ENCODE peak calls at places on chromosomes 3 and 15, in six cellular contexts. One of them, this sample, is unnamed.

GRCh38 chr3:126891141-126891540 is 91.8 kb upstream of the PLXNA1 start:
- DNase-seq in HepG2: no peak
- DNase-seq in neural progenitor cell: no peak
- DNase-seq in neuronal stem cell: no peak
- DNase-seq in mesendoderm: no peak
- DNase-seq in endodermal cell: no peak
- DNase-seq in this sample: no peak

GRCh38 chr3:160162440-160162839 is 62.8 kb upstream of the C3orf80 start:
- DNase-seq in HepG2: no peak
- DNase-seq in neural progenitor cell: peak
- DNase-seq in neuronal stem cell: peak
- DNase-seq in mesendoderm: peak
- DNase-seq in endodermal cell: peak
- DNase-seq in this sample: no peak

GRCh38 chr15:69443032-69443611 is 9.5 kb upstream of the RPLP1 start:
- DNase-seq in HepG2: no peak
- DNase-seq in neural progenitor cell: no peak
- DNase-seq in neuronal stem cell: no peak
- DNase-seq in mesendoderm: no peak
- DNase-seq in endodermal cell: no peak
- DNase-seq in this sample: no peak

GRCh38 chr3:153513236-153513635 is 351.2 kb downstream of the RAP2B start:
- DNase-seq in HepG2: peak
- DNase-seq in neural progenitor cell: peak
- DNase-seq in neuronal stem cell: no peak
- DNase-seq in mesendoderm: peak
- DNase-seq in endodermal cell: peak
- DNase-seq in this sample: peak

GRCh38 chr15:49877117-49877860 is 241.7 kb downstream of the ATP8B4 start:
- DNase-seq in HepG2: no peak
- DNase-seq in neural progenitor cell: no peak
- DNase-seq in neuronal stem cell: no peak
- DNase-seq in mesendoderm: peak
- DNase-seq in endodermal cell: peak
- DNase-seq in this sample: peak

GRCh38 chr3:182989566-182989965 is 9.2 kb upstream of the DCUN1D1 start:
- DNase-seq in HepG2: no peak
- DNase-seq in neural progenitor cell: no peak
- DNase-seq in neuronal stem cell: no peak
- DNase-seq in mesendoderm: no peak
- DNase-seq in endodermal cell: peak
- DNase-seq in this sample: no peak

GRCh38 chr15:92097473-92098178 is 244.1 kb downstream of the SLCO3A1 start:
- DNase-seq in HepG2: peak
- DNase-seq in neural progenitor cell: peak
- DNase-seq in neuronal stem cell: peak
- DNase-seq in mesendoderm: peak
- DNase-seq in endodermal cell: peak
- DNase-seq in this sample: peak

GRCh38 chr3:42734263-42734860 is 31.8 kb upstream of the HHATL start:
- DNase-seq in HepG2: no peak
- DNase-seq in neural progenitor cell: no peak
- DNase-seq in neuronal stem cell: no peak
- DNase-seq in mesendoderm: no peak
- DNase-seq in endodermal cell: no peak
- DNase-seq in this sample: no peak

GRCh38 chr3:99866167-99866810 is 48.6 kb downstream of the CMSS1 start:
- DNase-seq in HepG2: no peak
- DNase-seq in neural progenitor cell: no peak
- DNase-seq in neuronal stem cell: no peak
- DNase-seq in mesendoderm: no peak
- DNase-seq in endodermal cell: no peak
- DNase-seq in this sample: peak

GRCh38 chr3:56347219-56347871 is 120.9 kb downstream of the ERC2 start:
- DNase-seq in HepG2: no peak
- DNase-seq in neural progenitor cell: peak
- DNase-seq in neuronal stem cell: peak
- DNase-seq in mesendoderm: peak
- DNase-seq in endodermal cell: peak
- DNase-seq in this sample: no peak

GRCh38 chr15:66611257-66612053 is 45.7 kb upstream of the LCTL start:
- DNase-seq in HepG2: peak
- DNase-seq in neural progenitor cell: no peak
- DNase-seq in neuronal stem cell: no peak
- DNase-seq in mesendoderm: no peak
- DNase-seq in endodermal cell: peak
- DNase-seq in this sample: no peak

GRCh38 chr3:161630791-161631190 is 134.2 kb downstream of the OTOL1 start:
- DNase-seq in HepG2: no peak
- DNase-seq in neural progenitor cell: peak
- DNase-seq in neuronal stem cell: peak
- DNase-seq in mesendoderm: peak
- DNase-seq in endodermal cell: peak
- DNase-seq in this sample: no peak

GRCh38 chr3:18937574-18937973 is 210.7 kb upstream of the KCNH8 start:
- DNase-seq in HepG2: no peak
- DNase-seq in neural progenitor cell: no peak
- DNase-seq in neuronal stem cell: no peak
- DNase-seq in mesendoderm: no peak
- DNase-seq in endodermal cell: no peak
- DNase-seq in this sample: no peak

GRCh38 chr15:36432162-36432561 is 147.3 kb upstream of the CDIN1 start:
- DNase-seq in HepG2: no peak
- DNase-seq in neural progenitor cell: no peak
- DNase-seq in neuronal stem cell: no peak
- DNase-seq in mesendoderm: no peak
- DNase-seq in endodermal cell: no peak
- DNase-seq in this sample: peak

GRCh38 chr3:11118181-11118682 is 36.1 kb upstream of the HRH1 start:
- DNase-seq in HepG2: no peak
- DNase-seq in neural progenitor cell: no peak
- DNase-seq in neuronal stem cell: no peak
- DNase-seq in mesendoderm: no peak
- DNase-seq in endodermal cell: no peak
- DNase-seq in this sample: peak

GRCh38 chr15:72033285-72033684 is 84.7 kb downstream of the MYO9A start:
- DNase-seq in HepG2: no peak
- DNase-seq in neural progenitor cell: no peak
- DNase-seq in neuronal stem cell: no peak
- DNase-seq in mesendoderm: no peak
- DNase-seq in endodermal cell: no peak
- DNase-seq in this sample: no peak

GRCh38 chr3:129507181-129507831 is 21.1 kb upstream of the RHO start:
- DNase-seq in HepG2: no peak
- DNase-seq in neural progenitor cell: no peak
- DNase-seq in neuronal stem cell: no peak
- DNase-seq in mesendoderm: no peak
- DNase-seq in endodermal cell: no peak
- DNase-seq in this sample: no peak

GRCh38 chr15:91942676-91943417 is 89.3 kb downstream of the SLCO3A1 start:
- DNase-seq in HepG2: peak
- DNase-seq in neural progenitor cell: no peak
- DNase-seq in neuronal stem cell: no peak
- DNase-seq in mesendoderm: no peak
- DNase-seq in endodermal cell: no peak
- DNase-seq in this sample: peak

GRCh38 chr3:118564800-118565199 is 469.8 kb downstream of the IGSF11 start:
- DNase-seq in HepG2: no peak
- DNase-seq in neural progenitor cell: no peak
- DNase-seq in neuronal stem cell: no peak
- DNase-seq in mesendoderm: no peak
- DNase-seq in endodermal cell: no peak
- DNase-seq in this sample: no peak

GRCh38 chr3:194058189-194058571 is 77.8 kb upstream of the HES1 start:
- DNase-seq in HepG2: peak
- DNase-seq in neural progenitor cell: peak
- DNase-seq in neuronal stem cell: peak
- DNase-seq in mesendoderm: peak
- DNase-seq in endodermal cell: peak
- DNase-seq in this sample: peak

GRCh38 chr3:126128504-126129407 is 44.8 kb upstream of the SLC41A3 start:
- DNase-seq in HepG2: no peak
- DNase-seq in neural progenitor cell: no peak
- DNase-seq in neuronal stem cell: no peak
- DNase-seq in mesendoderm: no peak
- DNase-seq in endodermal cell: peak
- DNase-seq in this sample: no peak

GRCh38 chr15:75693501-75694240 is 19.0 kb downstream of the CSPG4 start:
- DNase-seq in HepG2: no peak
- DNase-seq in neural progenitor cell: no peak
- DNase-seq in neuronal stem cell: no peak
- DNase-seq in mesendoderm: no peak
- DNase-seq in endodermal cell: no peak
- DNase-seq in this sample: peak

GRCh38 chr3:193452338-193452737 is 73.8 kb upstream of the ATP13A5 start:
- DNase-seq in HepG2: no peak
- DNase-seq in neural progenitor cell: peak
- DNase-seq in neuronal stem cell: no peak
- DNase-seq in mesendoderm: peak
- DNase-seq in endodermal cell: no peak
- DNase-seq in this sample: no peak

GRCh38 chr15:65913631-65914199 is 44.4 kb downstream of the RAB11A start:
- DNase-seq in HepG2: no peak
- DNase-seq in neural progenitor cell: no peak
- DNase-seq in neuronal stem cell: no peak
- DNase-seq in mesendoderm: no peak
- DNase-seq in endodermal cell: no peak
- DNase-seq in this sample: no peak

DNA sequence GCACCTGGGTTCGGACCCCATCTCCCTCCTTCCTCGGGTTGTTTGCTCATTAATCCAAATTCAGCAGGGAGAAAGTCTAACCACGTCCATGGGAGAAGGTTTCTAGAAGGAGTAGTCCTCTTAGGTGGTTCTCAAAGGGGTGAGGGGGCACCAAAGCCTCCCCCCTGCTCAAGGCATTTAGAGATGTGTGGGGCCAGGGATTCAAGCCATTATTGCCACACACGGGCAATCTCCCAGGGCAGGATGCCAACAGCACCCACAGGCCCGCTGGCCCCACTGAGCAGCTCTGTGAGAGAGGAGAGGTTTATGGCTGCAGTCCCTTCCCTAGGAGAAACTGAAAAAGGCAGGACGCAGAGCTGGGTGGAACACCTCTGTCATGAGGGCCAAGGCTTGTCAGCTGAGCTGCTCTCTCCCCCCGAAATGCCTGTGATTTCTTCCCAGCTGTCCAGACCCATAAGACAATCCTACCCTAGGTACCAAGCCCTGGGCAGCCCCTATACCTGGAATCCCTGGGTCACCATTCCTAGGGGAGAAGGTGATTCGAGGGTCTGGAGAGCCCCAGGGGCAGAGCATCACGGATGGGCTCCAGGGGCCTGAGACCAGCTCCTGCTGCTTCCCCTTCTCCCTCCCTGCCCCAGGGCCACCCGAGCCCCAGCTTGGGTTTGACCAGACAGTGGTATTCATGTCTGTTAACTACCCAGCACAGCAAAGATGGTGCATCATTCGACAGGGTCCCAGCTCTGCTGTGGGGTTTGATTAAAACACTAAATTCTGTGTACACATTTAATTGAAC is 39.0 kb downstream of the WHAMM start:
- DNase-seq in HepG2: no peak
- DNase-seq in neural progenitor cell: no peak
- DNase-seq in neuronal stem cell: no peak
- DNase-seq in mesendoderm: no peak
- DNase-seq in endodermal cell: no peak
- DNase-seq in this sample: no peak
- H3K9ac ChIP-seq in HepG2: no peak
- H3K9ac ChIP-seq in neural progenitor cell: no peak
- H3K9ac ChIP-seq in neuronal stem cell: no peak
- H3K9ac ChIP-seq in mesendoderm: no peak
- H3K9ac ChIP-seq in endodermal cell: no peak
- H3K9ac ChIP-seq in this sample: no peak

DNA sequence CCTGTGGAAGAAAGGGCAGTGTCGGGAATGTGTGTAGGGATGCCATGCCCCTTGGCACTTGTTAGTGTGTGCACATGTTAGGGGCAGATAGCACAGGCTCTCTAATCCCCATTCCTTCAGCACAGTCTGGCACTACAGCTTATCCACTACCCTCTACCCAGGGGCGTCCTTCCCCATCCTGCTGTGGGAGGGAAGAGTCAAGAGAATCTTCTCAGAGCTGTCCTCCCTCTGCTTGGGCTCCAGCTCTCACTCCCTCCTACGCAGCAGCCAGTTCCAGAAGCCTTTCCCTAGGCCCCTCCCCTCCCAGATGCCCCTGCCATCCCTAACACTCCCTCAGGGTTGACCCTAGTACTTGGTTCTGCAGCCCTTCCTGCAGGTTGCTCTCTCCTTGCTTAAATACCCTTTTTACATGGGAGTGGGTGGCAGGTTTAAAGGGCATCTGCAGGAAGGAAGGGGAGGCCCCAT is 815 bp upstream of the GRM2 start:
- DNase-seq in HepG2: no peak
- DNase-seq in neural progenitor cell: no peak
- DNase-seq in neuronal stem cell: no peak
- DNase-seq in mesendoderm: no peak
- DNase-seq in endodermal cell: peak
- DNase-seq in this sample: no peak
- H3K9ac ChIP-seq in HepG2: no peak
- H3K9ac ChIP-seq in neural progenitor cell: no peak
- H3K9ac ChIP-seq in neuronal stem cell: no peak
- H3K9ac ChIP-seq in mesendoderm: no peak
- H3K9ac ChIP-seq in endodermal cell: no peak
- H3K9ac ChIP-seq in this sample: no peak

GRCh38 chr15:99873451-99873850 is 140.2 kb upstream of the LYSMD4 start:
- DNase-seq in HepG2: no peak
- DNase-seq in neural progenitor cell: no peak
- DNase-seq in neuronal stem cell: no peak
- DNase-seq in mesendoderm: no peak
- DNase-seq in endodermal cell: no peak
- DNase-seq in this sample: no peak
- H3K9ac ChIP-seq in HepG2: no peak
- H3K9ac ChIP-seq in neural progenitor cell: no peak
- H3K9ac ChIP-seq in neuronal stem cell: no peak
- H3K9ac ChIP-seq in mesendoderm: no peak
- H3K9ac ChIP-seq in endodermal cell: no peak
- H3K9ac ChIP-seq in this sample: no peak

DNA sequence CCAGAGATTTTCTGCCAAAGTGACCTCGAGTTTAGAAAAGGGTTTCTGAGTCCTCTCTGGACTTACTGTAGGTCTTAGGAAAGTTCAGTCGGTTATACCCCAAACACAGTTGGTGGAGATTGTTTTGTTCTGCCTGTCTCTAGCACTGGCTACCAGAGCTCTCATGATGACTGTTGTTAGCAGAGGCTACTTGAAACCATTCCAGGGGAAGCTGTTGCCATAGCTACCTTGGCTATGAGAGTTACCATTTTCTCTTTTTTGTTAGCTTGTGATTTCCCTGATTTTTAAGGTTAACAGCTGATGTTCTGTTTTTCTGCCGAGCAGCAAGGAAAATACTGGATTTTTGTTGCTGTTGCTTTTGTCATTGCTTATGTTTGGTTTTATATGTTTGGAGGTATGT is 26.7 kb downstream of the ABHD2 start:
- DNase-seq in HepG2: no peak
- DNase-seq in neural progenitor cell: peak
- DNase-seq in neuronal stem cell: no peak
- DNase-seq in mesendoderm: peak
- DNase-seq in endodermal cell: no peak
- DNase-seq in this sample: peak
- H3K9ac ChIP-seq in HepG2: no peak
- H3K9ac ChIP-seq in neural progenitor cell: no peak
- H3K9ac ChIP-seq in neuronal stem cell: no peak
- H3K9ac ChIP-seq in mesendoderm: no peak
- H3K9ac ChIP-seq in endodermal cell: no peak
- H3K9ac ChIP-seq in this sample: no peak

This sample was measured in fibroblast of lung.